ENCODE peak calls at places on chromosome 11, in four cellular contexts. One of them, this sample, is unnamed.

GRCh38 chr11:36309779-36310178 is 13.7 kb downstream of the PRR5L start:
- DNase-seq in aorta: no peak
- DNase-seq in BE2C: no peak
- DNase-seq in mammary epithelial cell: no peak
- DNase-seq in this sample: no peak

GRCh38 chr11:95081412-95081811 is 8.2 kb upstream of the ENDOD1 start:
- DNase-seq in mammary epithelial cell: no peak
- DNase-seq in BE2C: no peak
- DNase-seq in aorta: no peak
- DNase-seq in this sample: no peak

GRCh38 chr11:8913961-8914660 is 3.1 kb downstream of the AKIP1 start:
- DNase-seq in mammary epithelial cell: peak; percentile 39
- DNase-seq in BE2C: peak; percentile 46
- DNase-seq in aorta: no peak
- DNase-seq in this sample: peak; percentile 53

GRCh38 chr11:6319001-6319878 is 1.1 kb downstream of the CAVIN3 start:
- DNase-seq in mammary epithelial cell: peak; percentile 36
- DNase-seq in BE2C: no peak
- DNase-seq in aorta: peak; percentile 87
- DNase-seq in this sample: no peak

GRCh38 chr11:77842451-77843121 is 21.6 kb downstream of the AAMDC start:
- DNase-seq in BE2C: no peak
- DNase-seq in aorta: no peak
- DNase-seq in mammary epithelial cell: no peak
- DNase-seq in this sample: no peak

GRCh38 chr11:15912825-15913224 is 443.5 kb downstream of the SOX6 start:
- DNase-seq in BE2C: no peak
- DNase-seq in aorta: no peak
- DNase-seq in mammary epithelial cell: no peak
- DNase-seq in this sample: no peak

GRCh38 chr11:65476632-65477270 is 22.1 kb upstream of the MALAT1 start:
- DNase-seq in aorta: peak; percentile 49
- DNase-seq in mammary epithelial cell: no peak
- DNase-seq in BE2C: no peak
- DNase-seq in this sample: no peak

GRCh38 chr11:101880208-101880607 is 34.6 kb upstream of the CEP126 start:
- DNase-seq in mammary epithelial cell: peak; percentile 33
- DNase-seq in BE2C: peak; percentile 9
- DNase-seq in aorta: no peak
- DNase-seq in this sample: peak; percentile 8

GRCh38 chr11:124839051-124839971 is 25.9 kb upstream of the ROBO3 start:
- DNase-seq in BE2C: peak; percentile 13
- DNase-seq in aorta: no peak
- DNase-seq in mammary epithelial cell: no peak
- DNase-seq in this sample: peak; percentile 51

GRCh38 chr11:6362185-6362867 is 27.9 kb upstream of the SMPD1 start:
- DNase-seq in BE2C: no peak
- DNase-seq in mammary epithelial cell: no peak
- DNase-seq in aorta: peak; percentile 94
- DNase-seq in this sample: no peak

GRCh38 chr11:17743808-17744119 is 9.2 kb downstream of the KCNC1 start:
- DNase-seq in BE2C: no peak
- DNase-seq in mammary epithelial cell: no peak
- DNase-seq in aorta: peak; percentile 45
- DNase-seq in this sample: no peak

GRCh38 chr11:16895306-16895705 is 118.9 kb downstream of the PLEKHA7 start:
- DNase-seq in BE2C: no peak
- DNase-seq in aorta: no peak
- DNase-seq in mammary epithelial cell: peak; percentile 52
- DNase-seq in this sample: no peak

GRCh38 chr11:16191852-16192240 is 164.5 kb downstream of the SOX6 start:
- DNase-seq in aorta: no peak
- DNase-seq in mammary epithelial cell: no peak
- DNase-seq in BE2C: peak; percentile 24
- DNase-seq in this sample: peak; percentile 22

GRCh38 chr11:122897606-122898210 is 15.1 kb downstream of the JHY start:
- DNase-seq in BE2C: no peak
- DNase-seq in aorta: no peak
- DNase-seq in mammary epithelial cell: no peak
- DNase-seq in this sample: no peak

GRCh38 chr11:28346721-28347120 is 238.5 kb downstream of the METTL15 start:
- DNase-seq in mammary epithelial cell: peak; percentile 20
- DNase-seq in BE2C: no peak
- DNase-seq in aorta: no peak
- DNase-seq in this sample: no peak

GRCh38 chr11:124877631-124878496 is 12.6 kb downstream of the ROBO3 start:
- DNase-seq in mammary epithelial cell: no peak
- DNase-seq in BE2C: no peak
- DNase-seq in aorta: peak; percentile 68
- DNase-seq in this sample: no peak

GRCh38 chr11:76269247-76269646 is 62.9 kb upstream of the WNT11 start:
- DNase-seq in mammary epithelial cell: no peak
- DNase-seq in aorta: peak; percentile 83
- DNase-seq in BE2C: no peak
- DNase-seq in this sample: no peak

GRCh38 chr11:118819687-118820086 is 28.7 kb upstream of the DDX6 start:
- DNase-seq in aorta: no peak
- DNase-seq in mammary epithelial cell: no peak
- DNase-seq in BE2C: no peak
- DNase-seq in this sample: no peak

GRCh38 chr11:100908746-100909145 is 220.9 kb downstream of the PGR start:
- DNase-seq in BE2C: no peak
- DNase-seq in mammary epithelial cell: peak; percentile 50
- DNase-seq in aorta: no peak
- DNase-seq in this sample: no peak

GRCh38 chr11:13745165-13745564 is 76.7 kb downstream of the FAR1 start:
- DNase-seq in aorta: no peak
- DNase-seq in mammary epithelial cell: no peak
- DNase-seq in BE2C: no peak
- DNase-seq in this sample: no peak

GRCh38 chr11:104690243-104690642 is 208.0 kb downstream of the CASP12 start:
- DNase-seq in mammary epithelial cell: no peak
- DNase-seq in aorta: no peak
- DNase-seq in BE2C: no peak
- DNase-seq in this sample: no peak

GRCh38 chr11:65588199-65589054 is 7.2 kb downstream of the KCNK7 start:
- DNase-seq in aorta: peak; percentile 83
- DNase-seq in mammary epithelial cell: no peak
- DNase-seq in BE2C: peak; percentile 50
- DNase-seq in this sample: peak; percentile 78

GRCh38 chr11:17718015-17718414 is 1.4 kb upstream of the MYOD1 start:
- DNase-seq in aorta: no peak
- DNase-seq in mammary epithelial cell: no peak
- DNase-seq in BE2C: no peak
- DNase-seq in this sample: no peak

GRCh38 chr11:35963911-35964310 is 20.0 kb downstream of the LDLRAD3 start:
- DNase-seq in mammary epithelial cell: no peak
- DNase-seq in aorta: no peak
- DNase-seq in BE2C: no peak
- DNase-seq in this sample: no peak

DNA sequence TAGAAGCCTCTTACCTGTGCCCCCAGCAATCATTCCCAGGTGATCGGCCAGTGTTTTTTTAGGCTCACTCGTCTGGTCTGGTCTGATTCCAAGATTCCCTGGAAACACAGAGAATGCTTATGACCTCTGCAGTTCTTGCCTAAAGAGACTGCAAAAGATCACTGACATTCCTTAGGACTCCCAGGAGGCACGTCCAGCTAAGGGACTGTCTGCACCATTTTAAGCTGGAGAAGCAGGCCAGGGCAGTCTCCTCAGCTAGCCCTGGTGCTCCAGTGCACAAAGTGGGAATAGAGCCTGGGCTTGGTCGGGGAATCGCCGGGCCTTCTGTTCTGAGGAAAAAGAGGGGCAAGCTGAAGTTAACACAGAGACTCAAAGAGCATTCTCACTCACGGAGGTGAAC is 4.8 kb downstream of the CYB5R2 start:
- DNase-seq in mammary epithelial cell: no peak
- DNase-seq in aorta: no peak
- DNase-seq in BE2C: no peak
- DNase-seq in this sample: no peak
- H3K36me3 ChIP-seq in mammary epithelial cell: no peaks in the 10 kb centered on the region
- H3K36me3 ChIP-seq in aorta: peaks cover 1% of the 10 kb centered on the region
- H3K36me3 ChIP-seq in BE2C: no peaks in the 10 kb centered on the region
- H3K36me3 ChIP-seq in this sample: no peaks in the 10 kb centered on the region

GRCh38 chr11:70301191-70301590 is 30.7 kb downstream of the PPFIA1 start:
- DNase-seq in mammary epithelial cell: no peak
- DNase-seq in aorta: no peak
- DNase-seq in BE2C: no peak
- DNase-seq in this sample: no peak
- H3K36me3 ChIP-seq in mammary epithelial cell: no peaks in the 10 kb centered on the region
- H3K36me3 ChIP-seq in aorta: no peaks in the 10 kb centered on the region
- H3K36me3 ChIP-seq in BE2C: peaks cover 6% of the 10 kb centered on the region
- H3K36me3 ChIP-seq in this sample: peaks cover 36% of the 10 kb centered on the region

GRCh38 chr11:68413591-68413999 is 47.0 kb upstream of the PPP6R3 start:
- DNase-seq in aorta: no peak
- DNase-seq in mammary epithelial cell: no peak
- DNase-seq in BE2C: no peak
- DNase-seq in this sample: no peak

GRCh38 chr11:68418671-68419070 is 41.9 kb upstream of the PPP6R3 start:
- DNase-seq in mammary epithelial cell: no peak
- DNase-seq in BE2C: no peak
- DNase-seq in aorta: no peak
- DNase-seq in this sample: no peak

GRCh38 chr11:68412593-68413475 is 47.7 kb upstream of the PPP6R3 start:
- DNase-seq in BE2C: no peak
- DNase-seq in aorta: no peak
- DNase-seq in mammary epithelial cell: no peak
- DNase-seq in this sample: no peak

GRCh38 chr11:68414457-68415221 is 45.9 kb upstream of the PPP6R3 start:
- DNase-seq in aorta: no peak
- DNase-seq in BE2C: no peak
- DNase-seq in mammary epithelial cell: no peak
- DNase-seq in this sample: no peak

GRCh38 chr11:68416070-68416578 is 44.4 kb upstream of the PPP6R3 start:
- DNase-seq in BE2C: no peak
- DNase-seq in mammary epithelial cell: no peak
- DNase-seq in aorta: peak; percentile 70
- DNase-seq in this sample: no peak
- H3K36me3 ChIP-seq in BE2C: peaks cover 62% of the 10 kb centered on the region
- H3K36me3 ChIP-seq in mammary epithelial cell: peaks cover 11% of the 10 kb centered on the region
- H3K36me3 ChIP-seq in aorta: peaks cover 8% of the 10 kb centered on the region
- H3K36me3 ChIP-seq in this sample: peaks cover 50% of the 10 kb centered on the region

GRCh38 chr11:10499452-10500262 is 41.3 kb downstream of the RNF141 start:
- DNase-seq in mammary epithelial cell: no peak
- DNase-seq in BE2C: no peak
- DNase-seq in aorta: no peak
- DNase-seq in this sample: no peak
- H3K36me3 ChIP-seq in mammary epithelial cell: peaks cover 6% of the 10 kb centered on the region
- H3K36me3 ChIP-seq in BE2C: no peaks in the 10 kb centered on the region
- H3K36me3 ChIP-seq in aorta: no peaks in the 10 kb centered on the region
- H3K36me3 ChIP-seq in this sample: peaks cover 84% of the 10 kb centered on the region

GRCh38 chr11:64192429-64192828 is 6.5 kb downstream of the STIP1 start:
- DNase-seq in aorta: no peak
- DNase-seq in BE2C: no peak
- DNase-seq in mammary epithelial cell: no peak
- DNase-seq in this sample: no peak
- H3K36me3 ChIP-seq in aorta: peaks cover 14% of the 10 kb centered on the region
- H3K36me3 ChIP-seq in BE2C: peaks cover 56% of the 10 kb centered on the region
- H3K36me3 ChIP-seq in mammary epithelial cell: peaks cover 34% of the 10 kb centered on the region
- H3K36me3 ChIP-seq in this sample: peaks cover 88% of the 10 kb centered on the region

GRCh38 chr11:93685196-93685595 is 23.7 kb downstream of the CEP295 start:
- DNase-seq in aorta: no peak
- DNase-seq in mammary epithelial cell: no peak
- DNase-seq in BE2C: no peak
- DNase-seq in this sample: no peak

GRCh38 chr11:93694109-93694508 is 32.6 kb downstream of the CEP295 start:
- DNase-seq in aorta: no peak
- DNase-seq in mammary epithelial cell: no peak
- DNase-seq in BE2C: no peak
- DNase-seq in this sample: no peak

GRCh38 chr11:93686812-93687211 is 25.3 kb downstream of the CEP295 start:
- DNase-seq in aorta: no peak
- DNase-seq in mammary epithelial cell: no peak
- DNase-seq in BE2C: no peak
- DNase-seq in this sample: no peak

GRCh38 chr11:93686226-93686625 is 24.7 kb downstream of the CEP295 start:
- DNase-seq in BE2C: no peak
- DNase-seq in aorta: no peak
- DNase-seq in mammary epithelial cell: no peak
- DNase-seq in this sample: no peak

GRCh38 chr11:93689166-93689734 is 27.8 kb downstream of the CEP295 start:
- DNase-seq in aorta: no peak
- DNase-seq in BE2C: no peak
- DNase-seq in mammary epithelial cell: no peak
- DNase-seq in this sample: no peak
- H3K36me3 ChIP-seq in aorta: peaks cover 2% of the 10 kb centered on the region
- H3K36me3 ChIP-seq in BE2C: peaks cover 87% of the 10 kb centered on the region
- H3K36me3 ChIP-seq in mammary epithelial cell: peaks cover 40% of the 10 kb centered on the region
- H3K36me3 ChIP-seq in this sample: peaks cover 63% of the 10 kb centered on the region

GRCh38 chr11:210803-211180 is 3.3 kb downstream of the RIC8A start:
- DNase-seq in mammary epithelial cell: no peak
- DNase-seq in BE2C: no peak
- DNase-seq in aorta: no peak
- DNase-seq in this sample: no peak
- H3K36me3 ChIP-seq in mammary epithelial cell: peaks cover 23% of the 10 kb centered on the region
- H3K36me3 ChIP-seq in BE2C: peaks cover 9% of the 10 kb centered on the region
- H3K36me3 ChIP-seq in aorta: peaks cover 2% of the 10 kb centered on the region
- H3K36me3 ChIP-seq in this sample: peaks cover 63% of the 10 kb centered on the region

DNA sequence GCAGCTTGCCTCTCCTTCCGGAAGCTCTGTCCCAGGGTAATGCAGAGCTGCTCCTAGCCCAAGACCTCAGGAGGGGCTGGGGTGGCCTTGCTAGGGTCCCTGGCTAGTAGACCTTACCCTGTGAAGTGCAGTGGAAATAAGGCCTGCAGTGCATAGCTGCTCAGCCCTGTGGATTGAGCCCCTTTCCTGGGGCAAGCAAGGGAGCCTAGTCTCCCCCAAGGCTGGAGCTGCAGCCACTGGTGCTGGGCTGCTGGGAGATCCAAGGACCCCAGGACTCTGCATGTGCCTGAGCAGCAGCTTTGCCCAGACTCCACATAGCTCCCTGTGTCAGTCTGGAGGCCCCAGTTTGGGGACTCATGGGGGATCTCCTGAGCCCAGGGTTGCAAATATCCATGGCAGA is 57.9 kb downstream of the FANCF start:
- DNase-seq in mammary epithelial cell: no peak
- DNase-seq in BE2C: no peak
- DNase-seq in aorta: no peak
- DNase-seq in this sample: no peak
- H3K36me3 ChIP-seq in mammary epithelial cell: no peaks in the 10 kb centered on the region
- H3K36me3 ChIP-seq in BE2C: no peaks in the 10 kb centered on the region
- H3K36me3 ChIP-seq in aorta: no peaks in the 10 kb centered on the region
- H3K36me3 ChIP-seq in this sample: no peaks in the 10 kb centered on the region